ENCODE peak calls at places on chromosomes 16 and 17, in five cellular contexts. Z is CD8-positive, alpha-beta T cell; M is hepatic stellate cell; U is myocyte; J is psoas muscle. S is an unnamed sample.

GRCh38 chr16:68469728-68470460 is 21.6 kb upstream of the SMPD3 start:
- DNase-seq in Z (no peak), M (no peak), U (no peak), J (no peak), S (no peak)

GRCh38 chr17:4934173-4934979 is 2.3 kb downstream of the GP1BA start:
- DNase-seq in Z (no peak), M (peak), U (peak), J (peak), S (no peak)

GRCh38 chr17:31511176-31511540 is 119.7 kb downstream of the RAB11FIP4 start:
- DNase-seq in Z (no peak), M (no peak), U (peak), J (no peak), S (no peak)

GRCh38 chr16:73196670-73197069 is 148.7 kb upstream of the ZFHX3 start:
- DNase-seq in Z (peak), M (peak), U (peak), J (peak), S (no peak)

GRCh38 chr17:28426081-28426519 is 20.1 kb upstream of the SLC46A1 start:
- DNase-seq in Z (no peak), M (no peak), U (no peak), J (no peak), S (no peak)

GRCh38 chr17:65699459-65699858 is 138.0 kb upstream of the AXIN2 start:
- DNase-seq in Z (no peak), M (no peak), U (no peak), J (no peak), S (no peak)

GRCh38 chr17:76722279-76722678 is 4.1 kb downstream of the JMJD6 start:
- DNase-seq in Z (no peak), M (no peak), U (no peak), J (no peak), S (no peak)

GRCh38 chr17:29595107-29595942 is 2.4 kb downstream of the ANKRD13B start:
- DNase-seq in Z (no peak), M (no peak), U (no peak), J (no peak), S (no peak)

GRCh38 chr16:55701442-55702319 is 45.9 kb downstream of the SLC6A2 start:
- DNase-seq in Z (no peak), M (peak), U (peak), J (peak), S (peak)

GRCh38 chr16:85462405-85463227 is 150.5 kb upstream of the GSE1 start:
- DNase-seq in Z (no peak), M (peak), U (no peak), J (no peak), S (no peak)

GRCh38 chr16:75726390-75726789 is at the start of gene CPHXL:
- DNase-seq in Z (no peak), M (no peak), U (no peak), J (no peak), S (no peak)

GRCh38 chr16:29975811-29976511 is 2.3 kb downstream of the TAOK2 start:
- DNase-seq in Z (no peak), M (no peak), U (no peak), J (no peak), S (no peak)

GRCh38 chr17:17144916-17145665 is 61.0 kb downstream of the PLD6 start:
- DNase-seq in Z (no peak), M (no peak), U (no peak), J (no peak), S (no peak)

GRCh38 chr16:80720759-80721470 is 83.5 kb downstream of the CDYL2 start:
- DNase-seq in Z (no peak), M (no peak), U (no peak), J (no peak), S (no peak)

GRCh38 chr16:70804153-70804728 is 3.3 kb upstream of the VAC14 start:
- DNase-seq in Z (no peak), M (peak), U (peak), J (no peak), S (no peak)

GRCh38 chr16:16867994-16868393 is 489.1 kb downstream of the NPIPA7 start:
- DNase-seq in Z (no peak), M (no peak), U (no peak), J (no peak), S (no peak)

GRCh38 chr16:78130083-78130608 is 30.7 kb downstream of the WWOX start:
- DNase-seq in Z (no peak), M (no peak), U (no peak), J (no peak), S (no peak)

GRCh38 chr17:31115168-31115567 is 20.4 kb downstream of the NF1 start:
- DNase-seq in Z (no peak), M (no peak), U (no peak), J (no peak), S (no peak)

GRCh38 chr16:49756971-49757743 is 98.8 kb downstream of the ZNF423 start:
- DNase-seq in Z (no peak), M (no peak), U (no peak), J (no peak), S (no peak)

GRCh38 chr16:24116989-24117388 is 139.1 kb upstream of the CACNG3 start:
- DNase-seq in Z (no peak), M (no peak), U (no peak), J (no peak), S (no peak)

GRCh38 chr17:64377769-64378282 is 12.8 kb downstream of the PECAM1 start:
- DNase-seq in Z (no peak), M (no peak), U (peak), J (no peak), S (no peak)

GRCh38 chr16:57471852-57472664 is 9.6 kb downstream of the POLR2C start:
- DNase-seq in Z (no peak), M (no peak), U (no peak), J (no peak), S (no peak)

GRCh38 chr17:35804658-35805192 is 4.6 kb upstream of the TAF15 start:
- DNase-seq in Z (no peak), M (peak), U (peak), J (no peak), S (peak)

GRCh38 chr17:68221786-68222185 is 26.1 kb upstream of the AMZ2 start:
- DNase-seq in Z (no peak), M (no peak), U (no peak), J (no peak), S (no peak)

GRCh38 chr16:49587511-49587910 is 213.9 kb downstream of the C16orf78 start:
- DNase-seq in Z (no peak), M (no peak), U (no peak), J (no peak), S (no peak)

GRCh38 chr16:85994492-85995433 is 95.8 kb downstream of the IRF8 start:
- DNase-seq in Z (no peak), M (no peak), U (no peak), J (no peak), S (no peak)

GRCh38 chr17:66950325-66950724 is 14.2 kb upstream of the CACNG4 start:
- DNase-seq in Z (no peak), M (no peak), U (no peak), J (no peak), S (no peak)

GRCh38 chr17:57243171-57243622 is 13.1 kb upstream of the MSI2 start:
- DNase-seq in Z (peak), M (peak), U (peak), J (peak), S (peak)

GRCh38 chr16:67463059-67463458 is 17.9 kb downstream of the ATP6V0D1 start:
- DNase-seq in Z (no peak), M (no peak), U (no peak), J (peak), S (no peak)

S was measured in activated T-helper 2 cell treated with anti-CD3 and anti-CD28 coated beads, Interferon-gamma antibody, Interleukin-2, Interleukin-4, amounts not matched to agents 10 μg/mL and 5 μg/mL and 100 μg/mL, durations not matched to agents 14 hours and 24 hours and 36 hours.